ENCODE peak calls at places on chromosomes 1 and 21, in five cellular contexts. V is Panc1, I is fibroblast of lung, S is epithelial cell of esophagus, B is AG04450. R is an unnamed sample.

GRCh38 chr21:33645730-33646129 is 3.4 kb downstream of the ITSN1 start:
- DNase-seq in V (no peak), I (no peak), S (peak), B (no peak), R (no peak)

GRCh38 chr1:226268421-226269124 is 40.4 kb downstream of the LIN9 start:
- DNase-seq in V (peak), I (peak), S (peak), B (no peak), R (peak)

GRCh38 chr1:110673805-110674336 is 869 bp downstream of the KCNA3 start:
- DNase-seq in V (no peak), I (no peak), S (no peak), B (no peak), R (no peak)

GRCh38 chr1:56838726-56839125 is 15.9 kb upstream of the C8A start:
- DNase-seq in V (no peak), I (peak), S (no peak), B (no peak), R (no peak)

GRCh38 chr1:112672009-112672408 is 2.5 kb upstream of the MOV10 start:
- DNase-seq in V (no peak), I (no peak), S (no peak), B (no peak), R (peak)

GRCh38 chr1:70503358-70503757 is 92.3 kb downstream of the CTH start:
- DNase-seq in V (no peak), I (peak), S (peak), B (no peak), R (peak)

GRCh38 chr1:160001440-160001839 is 30.4 kb downstream of the PIGM start:
- DNase-seq in V (no peak), I (no peak), S (no peak), B (no peak), R (no peak)

GRCh38 chr1:36300526-36300925 is 5.6 kb upstream of the SH3D21 start:
- DNase-seq in V (no peak), I (no peak), S (peak), B (no peak), R (no peak)

GRCh38 chr1:165882168-165882837 is 54.9 kb downstream of the UCK2 start:
- DNase-seq in V (no peak), I (no peak), S (no peak), B (no peak), R (no peak)

GRCh38 chr21:34148826-34149558 is 75.6 kb downstream of the MRPS6 start:
- DNase-seq in V (no peak), I (no peak), S (no peak), B (no peak), R (no peak)

GRCh38 chr1:201505505-201505893 is 1.4 kb downstream of the CSRP1 start:
- DNase-seq in V (no peak), I (peak), S (peak), B (no peak), R (peak)
- H3K4me3 ChIP-seq in V (peak), I (peak), S (no peak), B (peak), R (peak)

GRCh38 chr1:32893198-32894018 is 7.1 kb downstream of the HPCA start:
- DNase-seq in V (no peak), I (peak), S (peak), B (no peak), R (no peak)
- TF ChIP-seq CTCF in V (peak), I (no peak), S (no peak), B (peak), R (no peak)

GRCh38 chr21:25564349-25564948 is 42.8 kb downstream of the MRPL39 start:
- DNase-seq in V (no peak), I (no peak), S (no peak), B (no peak), R (no peak)

GRCh38 chr21:25560151-25560783 is 47.0 kb downstream of the MRPL39 start:
- DNase-seq in V (no peak), I (no peak), S (no peak), B (no peak), R (no peak)

GRCh38 chr21:25563399-25564116 is 43.7 kb downstream of the MRPL39 start:
- DNase-seq in V (no peak), I (peak), S (no peak), B (no peak), R (peak)

GRCh38 chr21:25562660-25563059 is 44.6 kb downstream of the MRPL39 start:
- DNase-seq in V (no peak), I (no peak), S (no peak), B (no peak), R (no peak)

GRCh38 chr21:25561668-25562641 is 45.3 kb downstream of the MRPL39 start:
- DNase-seq in V (no peak), I (peak), S (peak), B (peak), R (peak)
- H3K4me3 ChIP-seq in V (peak), I (peak), S (peak), B (peak), R (peak)

GRCh38 chr1:28983509-28984310 is 69.3 kb downstream of the EPB41 start:
- DNase-seq in V (no peak), I (no peak), S (no peak), B (no peak), R (no peak)
- TF ChIP-seq CTCF in V (no peak), I (no peak), S (no peak), B (no peak), R (no peak)

GRCh38 chr1:24412408-24412807 is 1.2 kb downstream of the STPG1 start:
- DNase-seq in V (no peak), I (no peak), S (no peak), B (no peak), R (no peak)
- H3K4me3 ChIP-seq in V (peak), I (peak), S (peak), B (no peak), R (no peak)

GRCh38 chr1:205449750-205450443 is 5.9 kb downstream of the BLACAT1 start:
- DNase-seq in V (no peak), I (peak), S (peak), B (no peak), R (peak)
- TF ChIP-seq CTCF in V (no peak), I (no peak), S (no peak), B (peak), R (no peak)

GRCh38 chr1:101081496-101082282 is 56.1 kb upstream of the DPH5 start:
- DNase-seq in V (no peak), I (no peak), S (no peak), B (no peak), R (no peak)
- H3K4me3 ChIP-seq in V (no peak), I (no peak), S (no peak), B (no peak), R (no peak)

DNA sequence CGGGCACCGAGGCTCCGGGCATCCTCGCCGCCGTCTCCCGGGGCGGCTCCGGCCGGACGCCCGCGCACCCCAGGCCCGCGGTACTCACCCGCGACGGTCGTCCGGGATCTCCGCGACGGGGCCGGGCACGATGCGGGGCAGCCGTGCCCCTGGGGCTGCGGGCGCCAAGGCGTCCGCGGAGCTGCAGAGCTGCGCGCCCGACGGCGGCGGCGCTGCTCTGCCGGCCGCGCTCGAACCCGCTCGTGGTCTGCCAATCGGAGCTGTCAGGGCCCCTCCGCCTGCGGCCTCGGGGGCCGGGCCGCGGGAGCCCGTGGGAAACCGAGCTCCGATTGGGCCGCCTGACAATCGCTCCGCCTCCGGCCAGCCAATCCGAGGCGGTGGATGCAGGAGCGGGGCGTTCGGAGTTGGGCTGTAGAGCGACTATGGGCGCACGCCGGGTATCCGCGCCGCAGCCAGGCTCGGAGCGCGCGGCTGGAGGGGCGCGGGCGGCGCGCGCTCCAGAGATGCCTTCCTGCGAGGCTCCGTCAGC is 100.6 kb upstream of the SOD1 start:
- DNase-seq in V (no peak), I (peak), S (peak), B (peak), R (peak)
- TF ChIP-seq CTCF in V (no peak), I (no peak), S (no peak), B (no peak), R (no peak)

DNA sequence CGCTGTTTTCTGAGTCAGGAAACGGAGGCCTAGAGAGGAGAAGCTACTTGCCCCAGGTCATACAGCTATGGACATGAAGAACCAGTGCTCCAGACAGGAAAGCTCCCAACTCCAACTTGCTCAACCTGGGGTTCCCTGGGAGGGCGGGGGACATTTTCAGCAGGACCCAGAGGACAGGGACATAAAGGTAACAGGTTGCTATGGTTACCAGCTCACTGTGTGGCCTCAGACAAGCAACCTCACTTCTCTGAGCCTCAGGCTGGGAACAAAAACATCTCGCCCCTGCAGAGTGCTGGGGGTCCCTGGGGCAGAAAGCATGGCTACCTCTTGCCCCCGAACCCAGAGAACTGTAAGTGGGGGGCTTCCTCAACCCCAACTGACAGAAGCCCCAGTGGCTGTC is 16.1 kb downstream of the FBXO2 start:
- DNase-seq in V (no peak), I (no peak), S (no peak), B (no peak), R (no peak)
- H3K4me3 ChIP-seq in V (no peak), I (no peak), S (no peak), B (no peak), R (no peak)